ENCODE peak calls at places on chromosomes 4 and X, in five cellular contexts. F, W, J, N and O are unnamed samples.
A peak's percentile ranks its signal among the peaks of the same experiment; 100 is the strongest.

GRCh38 chrX:119427024-119427794 is 28.1 kb downstream of the SLC25A43 start:
- DNase-seq in N (no peak), F (peak; percentile 28), W (no peak), J (no peak), O (no peak)

GRCh38 chr4:40124690-40125089 is 68.0 kb downstream of the N4BP2 start:
- DNase-seq in W (no peak), F (no peak), N (no peak), J (no peak), O (no peak)

GRCh38 chr4:7336732-7337131 is 98.0 kb downstream of the PSAPL1 start:
- DNase-seq in W (no peak), F (no peak), J (no peak), N (no peak), O (no peak)

GRCh38 chr4:153257966-153258365 is 53.7 kb downstream of the TRIM2 start:
- DNase-seq in J (no peak), F (no peak), W (no peak), N (no peak), O (no peak)

GRCh38 chr4:25590171-25590570 is 65.5 kb upstream of the SLC34A2 start:
- DNase-seq in F (no peak), J (no peak), N (no peak), W (no peak), O (no peak)

GRCh38 chr4:183783933-183784622 is 121.0 kb upstream of the STOX2 start:
- DNase-seq in F (no peak), W (peak; percentile 36), N (no peak), J (peak; percentile 45), O (no peak)

GRCh38 chrX:49273181-49273727 is 3.7 kb downstream of the PPP1R3F start:
- DNase-seq in W (no peak), N (no peak), J (no peak), F (no peak), O (no peak)

GRCh38 chr4:177236889-177237288 is 72.8 kb upstream of the NEIL3 start:
- DNase-seq in N (no peak), F (no peak), W (no peak), J (no peak), O (no peak)

GRCh38 chrX:86455495-86455894 is 307.2 kb downstream of the DACH2 start:
- DNase-seq in N (no peak), J (no peak), W (no peak), F (no peak), O (no peak)

GRCh38 chr4:38664704-38665401 is 854 bp downstream of the KLF3 start:
- DNase-seq in F (peak; percentile 47), N (peak; percentile 69), J (peak; percentile 56), W (peak; percentile 62), O (no peak)

GRCh38 chr4:30073001-30073710 is 647.0 kb upstream of the PCDH7 start:
- DNase-seq in W (no peak), F (no peak), N (no peak), J (no peak), O (no peak)

GRCh38 chrX:148043456-148043855 is 62.3 kb downstream of the FMR1NB start:
- DNase-seq in J (no peak), N (no peak), F (no peak), W (peak; percentile 35), O (no peak)

GRCh38 chrX:119194631-119195030 is 41.5 kb upstream of the PGRMC1 start:
- DNase-seq in F (no peak), N (no peak), W (no peak), J (no peak), O (no peak)

GRCh38 chr4:153556441-153556815 is 90.3 kb downstream of the TMEM131L start:
- DNase-seq in W (no peak), J (no peak), F (no peak), N (no peak), O (no peak)

GRCh38 chrX:43313035-43313434 is 343.1 kb upstream of the MAOA start:
- DNase-seq in W (no peak), N (no peak), F (no peak), J (no peak), O (no peak)

GRCh38 chr4:11954093-11954492 is 525.4 kb upstream of the HS3ST1 start:
- DNase-seq in F (no peak), N (no peak), W (peak; percentile 24), J (no peak), O (no peak)

GRCh38 chr4:16199132-16199531 is 27.1 kb downstream of the TAPT1 start:
- DNase-seq in W (no peak), N (no peak), F (no peak), J (no peak), O (no peak)

GRCh38 chr4:89270792-89271191 is 36.8 kb downstream of the GPRIN3 start:
- DNase-seq in N (no peak), W (no peak), F (no peak), J (no peak), O (no peak)

GRCh38 chr4:156751486-156751885 is 220.1 kb downstream of the PDGFC start:
- DNase-seq in F (no peak), W (no peak), N (no peak), J (no peak), O (no peak)

GRCh38 chr4:55036405-55036804 is 89.0 kb downstream of the KDR start:
- DNase-seq in N (no peak), W (no peak), F (peak; percentile 59), J (no peak), O (no peak)

GRCh38 chr4:105520819-105521790 is 31.3 kb upstream of the ARHGEF38 start:
- DNase-seq in F (no peak), J (no peak), W (no peak), N (peak; percentile 34), O (no peak)

GRCh38 chrX:110171442-110171841 is 146.4 kb downstream of the AMMECR1 start:
- DNase-seq in W (no peak), N (no peak), J (no peak), F (no peak), O (no peak)

GRCh38 chr4:61501812-61502211 is 301.7 kb downstream of the ADGRL3 start:
- DNase-seq in F (no peak), J (no peak), N (no peak), W (no peak), O (no peak)

GRCh38 chr4:70818173-70818856 is 21.4 kb downstream of the GRSF1 start:
- DNase-seq in W (no peak), N (no peak), F (no peak), J (no peak), O (no peak)

GRCh38 chr4:111228874-111229273 is 606.0 kb upstream of the PITX2 start:
- DNase-seq in W (no peak), F (no peak), J (no peak), N (no peak), O (no peak)

GRCh38 chrX:45992402-45993123 is 552.7 kb downstream of the ZNF674 start:
- DNase-seq in F (no peak), J (no peak), N (no peak), W (no peak), O (no peak)

GRCh38 chr4:133323670-133324069 is 174.6 kb downstream of the PCDH10 start:
- DNase-seq in J (no peak), W (no peak), F (no peak), N (no peak), O (no peak)

GRCh38 chr4:123423819-123424218 is 27.2 kb downstream of the SPRY1 start:
- DNase-seq in J (no peak), F (no peak), N (no peak), W (no peak), O (no peak)

DNA sequence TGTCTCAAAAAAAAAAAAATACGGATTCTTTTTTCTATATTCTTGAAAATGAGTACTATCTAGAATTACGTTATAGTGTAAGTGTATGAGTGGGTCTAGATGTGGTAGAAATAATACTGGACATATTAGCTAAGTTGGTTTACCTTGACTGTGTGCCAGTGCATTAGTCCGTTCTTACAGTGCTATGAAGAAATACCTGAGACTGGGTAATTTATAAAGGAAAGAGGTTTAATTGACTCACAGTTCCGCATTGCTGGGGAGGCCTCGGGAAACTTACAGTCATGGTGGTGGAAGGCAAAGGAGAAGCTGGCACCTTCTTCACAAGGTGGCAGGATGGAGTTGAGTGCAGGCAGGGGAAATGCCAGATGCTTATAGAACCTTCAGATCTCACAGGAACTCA is 92.4 kb downstream of the ARHGAP10 start:
- DNase-seq in J (no peak), N (no peak), W (no peak), F (no peak), O (no peak)
- H3K4me1 ChIP-seq in J (peaks cover 72% of the 10 kb centered on the region), N (peaks cover 72% of the 10 kb centered on the region), W (peaks cover 32% of the 10 kb centered on the region), F (no peaks in the 10 kb centered on the region), O (peaks cover 99% of the 10 kb centered on the region)

DNA sequence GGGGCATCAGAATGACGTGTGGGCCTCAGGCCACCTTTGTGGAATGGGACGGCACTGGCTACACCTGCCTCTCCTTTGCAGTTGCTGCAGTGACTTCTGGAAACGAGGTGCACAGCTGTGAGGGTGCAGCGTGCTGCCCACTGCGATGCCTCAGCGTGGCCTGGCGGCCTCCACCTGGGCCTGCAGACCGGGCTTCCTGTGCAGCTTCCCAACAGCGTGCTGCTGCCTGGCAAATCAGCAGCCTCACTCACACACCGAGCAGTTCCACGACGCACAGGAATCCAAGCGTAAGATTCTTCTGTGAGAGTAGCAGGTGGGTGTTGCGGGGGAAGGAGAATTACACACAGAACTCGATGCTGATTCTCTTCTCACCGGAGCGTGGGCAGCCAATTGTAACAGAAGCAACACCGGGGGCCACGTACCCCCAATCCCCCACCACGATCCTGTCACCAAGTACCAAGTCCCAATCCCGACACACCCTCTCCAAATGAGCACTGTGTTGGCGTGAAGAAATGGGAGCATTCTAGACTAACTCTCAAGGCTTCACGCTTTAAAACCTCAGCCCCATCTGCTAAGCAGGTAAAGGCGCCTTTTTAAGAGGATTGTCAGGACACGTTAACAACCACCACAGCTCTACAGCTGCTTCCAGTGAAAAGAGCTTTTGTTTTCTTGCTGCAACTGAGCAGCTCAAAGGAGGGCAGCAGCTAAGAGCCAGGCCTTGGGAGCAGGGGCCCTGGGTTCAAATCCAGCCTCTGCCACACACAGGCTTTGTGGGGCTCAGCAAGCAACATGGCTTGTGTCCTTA is 16.9 kb downstream of the WDR1 start:
- DNase-seq in N (no peak), J (no peak), W (no peak), F (no peak), O (no peak)
- TF ChIP-seq POLR2A in N (no peak), J (no peak), W (no peak), F (no peak), O (no peak)

GRCh38 chr4:4762909-4763814 is 96.3 kb upstream of the MSX1 start:
- DNase-seq in F (no peak), J (no peak), N (no peak), W (no peak), O (no peak)
- H3K4me1 ChIP-seq in F (no peaks in the 10 kb centered on the region), J (no peaks in the 10 kb centered on the region), N (no peaks in the 10 kb centered on the region), W (no peaks in the 10 kb centered on the region), O (no peaks in the 10 kb centered on the region)

GRCh38 chr4:53039741-53040458 is 177.8 kb downstream of the RASL11B start:
- DNase-seq in J (no peak), W (no peak), N (no peak), F (no peak), O (no peak)

GRCh38 chr4:53043900-53044650 is 182.0 kb downstream of the RASL11B start:
- DNase-seq in W (no peak), N (no peak), J (no peak), F (no peak), O (no peak)

GRCh38 chr4:53043096-53043495 is 181.0 kb downstream of the RASL11B start:
- DNase-seq in W (no peak), J (no peak), N (no peak), F (no peak), O (no peak)

GRCh38 chr4:53044651-53044960 is 182.5 kb downstream of the RASL11B start:
- DNase-seq in W (no peak), F (no peak), N (no peak), J (no peak), O (no peak)

DNA sequence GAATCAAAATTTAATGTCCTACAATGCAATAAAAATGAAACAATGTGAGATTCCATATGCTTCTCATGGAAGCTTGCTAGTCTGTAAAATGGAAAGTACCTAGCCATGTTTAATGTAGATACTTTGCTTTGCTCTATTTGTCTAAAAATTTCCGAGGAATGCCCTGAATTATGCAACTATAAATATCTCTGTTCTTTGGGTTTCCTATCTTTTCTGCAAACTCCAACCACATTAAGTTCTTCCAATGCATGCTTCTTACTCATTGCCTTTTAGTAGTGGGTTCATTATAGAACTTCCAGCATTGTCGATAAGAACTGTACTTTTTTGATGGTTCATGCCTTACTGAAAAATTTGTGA is 178.3 kb downstream of the RASL11B start:
- DNase-seq in W (no peak), F (no peak), J (no peak), N (no peak), O (no peak)
- TF ChIP-seq POLR2A in W (no peak), F (no peak), J (no peak), N (no peak), O (no peak)